ENCODE peak calls at places on chromosome 6, in nine cellular contexts. A is kidney tubule cell, H is EL, D is left lung, Z is endothelial cell of umbilical vein, G is endothelial cell, L is NCI-H460, I is caudate nucleus, Y is H1. R is an unnamed sample.

GRCh38 chr6:132736239-132736638 is 21.5 kb downstream of the VNN2 start:
- DNase-seq in A (peak), H (no peak), D (no peak), Z (no peak), G (no peak), L (no peak), I (no peak), Y (no peak), R (no peak)

GRCh38 chr6:85680388-85680787 is 37.7 kb upstream of the SYNCRIP start:
- DNase-seq in A (no peak), H (peak), D (no peak), Z (no peak), G (no peak), L (no peak), I (no peak), Y (no peak), R (no peak)

GRCh38 chr6:132410840-132411239 is 9.6 kb upstream of the MOXD1 start:
- DNase-seq in A (no peak), H (no peak), D (no peak), Z (no peak), G (no peak), L (no peak), I (no peak), Y (no peak), R (no peak)

GRCh38 chr6:111925296-111925695 is 52.0 kb upstream of the FYN start:
- DNase-seq in A (peak), H (peak), D (no peak), Z (peak), G (no peak), L (no peak), I (no peak), Y (no peak), R (no peak)

GRCh38 chr6:94127716-94128115 is 708.4 kb upstream of the EPHA7 start:
- DNase-seq in A (no peak), H (no peak), D (no peak), Z (no peak), G (no peak), L (no peak), I (no peak), Y (no peak), R (no peak)

GRCh38 chr6:110689275-110689935 is 125.9 kb downstream of the CDK19 start:
- DNase-seq in A (peak), H (no peak), D (no peak), Z (no peak), G (no peak), L (no peak), I (no peak), Y (no peak), R (no peak)

GRCh38 chr6:166575190-166575589 is 11.3 kb downstream of the RAMACL start:
- DNase-seq in A (no peak), H (no peak), D (no peak), Z (peak), G (no peak), L (no peak), I (no peak), Y (no peak), R (no peak)

GRCh38 chr6:109257494-109257893 is 124.8 kb downstream of the CD164 start:
- DNase-seq in A (no peak), H (no peak), D (no peak), Z (no peak), G (no peak), L (no peak), I (no peak), Y (no peak), R (no peak)

GRCh38 chr6:154096316-154096715 is 57.3 kb downstream of the OPRM1 start:
- DNase-seq in A (no peak), H (no peak), D (no peak), Z (no peak), G (no peak), L (no peak), I (no peak), Y (no peak), R (no peak)

GRCh38 chr6:119129148-119129967 is 50.9 kb upstream of the FAM184A start:
- DNase-seq in A (peak), H (peak), D (no peak), Z (peak), G (no peak), L (peak), I (no peak), Y (no peak), R (no peak)

GRCh38 chr6:135182993-135183531 is 2.0 kb downstream of the MYB start:
- DNase-seq in A (peak), H (peak), D (peak), Z (no peak), G (peak), L (no peak), I (peak), Y (no peak), R (peak)

GRCh38 chr6:45587229-45588060 is 209.7 kb upstream of the SUPT3H start:
- DNase-seq in A (peak), H (no peak), D (no peak), Z (no peak), G (no peak), L (no peak), I (no peak), Y (no peak), R (no peak)

GRCh38 chr6:28542440-28543293 is 17.0 kb downstream of the GPX5 start:
- DNase-seq in A (peak), H (peak), D (peak), Z (peak), G (peak), L (peak), I (no peak), Y (peak), R (peak)